ENCODE peak calls at places on chromosomes 16 and 17, in four cellular contexts. One of them, this sample, is unnamed.

GRCh38 chr17:54901230-54901847 is 687 bp downstream of the TOM1L1 start:
- DNase-seq in naive thymus-derived CD8-positive, alpha-beta T cell: no peak
- DNase-seq in dorsolateral prefrontal cortex: no peak
- DNase-seq in mammary epithelial cell: peak; percentile 81
- DNase-seq in this sample: no peak

GRCh38 chr16:28042856-28043255 is 20.7 kb downstream of the GSG1L start:
- DNase-seq in naive thymus-derived CD8-positive, alpha-beta T cell: no peak
- DNase-seq in dorsolateral prefrontal cortex: no peak
- DNase-seq in mammary epithelial cell: no peak
- DNase-seq in this sample: no peak

GRCh38 chr17:33435716-33436301 is 142.7 kb upstream of the ASIC2 start:
- DNase-seq in naive thymus-derived CD8-positive, alpha-beta T cell: no peak
- DNase-seq in dorsolateral prefrontal cortex: no peak
- DNase-seq in mammary epithelial cell: peak; percentile 1
- DNase-seq in this sample: peak; percentile 67

GRCh38 chr17:70271200-70271599 is 101.9 kb downstream of the KCNJ2 start:
- DNase-seq in naive thymus-derived CD8-positive, alpha-beta T cell: no peak
- DNase-seq in dorsolateral prefrontal cortex: no peak
- DNase-seq in mammary epithelial cell: no peak
- DNase-seq in this sample: no peak

GRCh38 chr16:54286067-54286329 is 589 bp downstream of the IRX3 start:
- DNase-seq in naive thymus-derived CD8-positive, alpha-beta T cell: no peak
- DNase-seq in dorsolateral prefrontal cortex: no peak
- DNase-seq in mammary epithelial cell: no peak
- DNase-seq in this sample: no peak

GRCh38 chr17:68790481-68790880 is 164.7 kb downstream of the ABCA8 start:
- DNase-seq in naive thymus-derived CD8-positive, alpha-beta T cell: no peak
- DNase-seq in dorsolateral prefrontal cortex: no peak
- DNase-seq in mammary epithelial cell: no peak
- DNase-seq in this sample: no peak

GRCh38 chr17:63445571-63446217 is 412 bp downstream of the CYB561 start:
- DNase-seq in naive thymus-derived CD8-positive, alpha-beta T cell: no peak
- DNase-seq in dorsolateral prefrontal cortex: no peak
- DNase-seq in mammary epithelial cell: peak; percentile 68
- DNase-seq in this sample: peak; percentile 65

GRCh38 chr16:54957403-54957802 is 26.7 kb downstream of the IRX5 start:
- DNase-seq in naive thymus-derived CD8-positive, alpha-beta T cell: no peak
- DNase-seq in dorsolateral prefrontal cortex: no peak
- DNase-seq in mammary epithelial cell: peak; percentile 43
- DNase-seq in this sample: peak; percentile 51

GRCh38 chr17:66290097-66290722 is 12.2 kb upstream of the PRKCA start:
- DNase-seq in naive thymus-derived CD8-positive, alpha-beta T cell: peak; percentile 33
- DNase-seq in dorsolateral prefrontal cortex: no peak
- DNase-seq in mammary epithelial cell: no peak
- DNase-seq in this sample: no peak